ENCODE peak calls at places on chromosomes 11 and 22, in seven cellular contexts. G is mammary epithelial cell, D is cardiac fibroblast, U is fibroblast of pulmonary artery, I is stomach, J is fibroblast of mammary gland, R is colonic mucosa. E is an unnamed sample.

GRCh38 chr11:2355000-2355644 is 22.0 kb upstream of the CD81 start:
- DNase-seq in U (peak), J (peak), R (no peak), I (no peak), D (peak), G (no peak), E (no peak)

GRCh38 chr11:95262994-95263764 is 32.2 kb upstream of the SESN3 start:
- DNase-seq in R (no peak), D (no peak), U (no peak), I (no peak), G (no peak), J (no peak), E (no peak)

GRCh38 chr11:60934091-60934789 is 10.0 kb downstream of the TMEM132A start:
- DNase-seq in R (no peak), J (no peak), I (no peak), D (no peak), G (no peak), U (no peak), E (no peak)

GRCh38 chr11:110126936-110127335 is 33.7 kb downstream of the ZC3H12C start:
- DNase-seq in U (no peak), I (no peak), G (no peak), R (no peak), J (no peak), D (no peak), E (no peak)

GRCh38 chr22:35103756-35104155 is 37.8 kb downstream of the ISX start:
- DNase-seq in U (no peak), R (peak), I (no peak), D (no peak), J (no peak), G (no peak), E (no peak)

GRCh38 chr11:46554205-46555162 is 39.3 kb downstream of the AMBRA1 start:
- DNase-seq in D (peak), I (no peak), G (peak), R (no peak), U (peak), J (peak), E (peak)

GRCh38 chr11:8813658-8814057 is 97.3 kb upstream of the AKIP1 start:
- DNase-seq in U (peak), D (peak), G (peak), I (peak), R (peak), J (peak), E (peak)

GRCh38 chr22:19523240-19524169 is 705 bp downstream of the CLDN5 start:
- DNase-seq in R (no peak), D (peak), I (no peak), J (peak), G (peak), U (peak), E (no peak)

GRCh38 chr11:46120361-46120710 is 918 bp downstream of the PHF21A start:
- DNase-seq in G (no peak), R (no peak), U (no peak), I (no peak), D (no peak), J (no peak), E (no peak)

GRCh38 chr22:24973867-24974266 is 21.4 kb downstream of the KIAA1671 start:
- DNase-seq in R (peak), I (peak), J (no peak), U (no peak), D (no peak), G (no peak), E (no peak)

GRCh38 chr11:20669833-20670684 is 673 bp downstream of the NELL1 start:
- DNase-seq in I (no peak), R (no peak), U (no peak), G (no peak), J (no peak), D (no peak), E (no peak)

GRCh38 chr22:46355369-46355995 is 20.0 kb downstream of the TRMU start:
- DNase-seq in D (peak), R (peak), G (peak), U (peak), J (peak), I (peak), E (peak)

GRCh38 chr11:125244166-125244565 is 79.6 kb downstream of the PKNOX2 start:
- DNase-seq in D (no peak), U (no peak), G (no peak), J (no peak), I (no peak), R (no peak), E (no peak)

GRCh38 chr11:28108909-28109308 is 721 bp downstream of the METTL15 start:
- DNase-seq in U (no peak), R (no peak), J (no peak), G (no peak), I (no peak), D (no peak), E (no peak)

GRCh38 chr11:104163100-104164027 is 583 bp downstream of the PDGFD start:
- DNase-seq in U (peak), G (peak), I (peak), J (peak), R (peak), D (peak), E (no peak)

GRCh38 chr22:28799834-28800307 is 498 bp downstream of the XBP1 start:
- DNase-seq in G (peak), D (peak), R (peak), I (peak), U (peak), J (peak), E (peak)

GRCh38 chr11:38824573-38824972 is 2226.5 kb upstream of the RAG2 start:
- DNase-seq in I (no peak), J (no peak), D (peak), U (peak), G (peak), R (no peak), E (no peak)
- TF ChIP-seq CTCF in I (no peak), J (no peak), D (peak), U (peak), G (peak), R (no peak), E (peak)

GRCh38 chr11:16169541-16169940 is 186.8 kb downstream of the SOX6 start:
- DNase-seq in U (peak), G (no peak), R (no peak), D (peak), J (no peak), I (no peak), E (no peak)
- TF ChIP-seq CTCF in U (no peak), G (no peak), R (no peak), D (no peak), J (no peak), I (no peak), E (no peak)

GRCh38 chr11:57640068-57640800 is 9.5 kb downstream of the YPEL4 start:
- DNase-seq in R (no peak), I (no peak), U (no peak), G (no peak), D (no peak), J (no peak), E (no peak)

GRCh38 chr11:57638811-57639320 is 10.8 kb downstream of the YPEL4 start:
- DNase-seq in U (no peak), I (no peak), R (no peak), D (no peak), G (no peak), J (peak), E (no peak)

GRCh38 chr11:57641011-57641410 is 8.7 kb downstream of the YPEL4 start:
- DNase-seq in G (no peak), R (no peak), D (peak), J (peak), I (no peak), U (peak), E (no peak)

GRCh38 chr11:57638005-57638760 is 11.5 kb downstream of the YPEL4 start:
- DNase-seq in R (no peak), J (peak), I (peak), U (peak), G (peak), D (peak), E (peak)

DNA sequence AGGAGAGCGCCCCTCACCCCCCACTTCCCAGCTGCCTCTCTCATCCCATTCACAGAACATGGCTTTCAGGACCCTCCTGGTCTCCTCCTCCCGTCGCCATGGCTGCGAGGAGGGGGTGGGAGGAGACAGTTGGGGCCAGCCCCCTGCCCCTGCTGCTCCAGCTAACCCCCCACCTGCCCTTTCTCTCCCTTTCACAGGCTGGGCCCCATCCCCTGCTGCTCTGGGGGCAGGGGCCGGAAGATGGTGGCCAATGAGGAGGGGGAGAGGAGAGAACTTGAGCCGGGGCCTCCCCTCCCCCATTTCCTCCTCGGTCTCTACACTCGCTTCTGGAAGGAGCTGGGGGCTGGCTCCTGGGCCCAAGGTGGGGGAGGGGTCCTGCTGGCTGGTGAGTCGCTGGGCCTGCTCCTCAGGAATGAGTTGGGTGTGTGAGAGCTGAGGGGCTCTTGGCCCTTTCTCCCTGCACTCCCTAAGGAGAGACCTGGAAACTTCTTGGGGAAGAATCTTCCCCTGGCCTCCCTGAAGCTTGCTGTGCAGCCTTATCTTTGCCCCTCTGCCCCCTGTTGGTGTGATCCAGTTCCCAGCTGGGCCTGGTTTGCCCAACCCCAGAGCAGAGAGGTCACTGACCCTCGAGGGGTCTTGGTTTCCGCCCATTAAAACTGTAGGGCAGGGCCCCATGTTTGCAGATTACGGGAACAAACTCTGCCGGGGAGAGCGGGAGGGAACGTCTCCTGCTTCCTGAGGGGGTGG is 10.2 kb downstream of the YPEL4 start:
- DNase-seq in D (peak), U (peak), G (no peak), J (peak), R (no peak), I (no peak), E (peak)
- TF ChIP-seq CTCF in D (no peak), U (no peak), G (no peak), J (no peak), R (no peak), I (no peak), E (peak)

DNA sequence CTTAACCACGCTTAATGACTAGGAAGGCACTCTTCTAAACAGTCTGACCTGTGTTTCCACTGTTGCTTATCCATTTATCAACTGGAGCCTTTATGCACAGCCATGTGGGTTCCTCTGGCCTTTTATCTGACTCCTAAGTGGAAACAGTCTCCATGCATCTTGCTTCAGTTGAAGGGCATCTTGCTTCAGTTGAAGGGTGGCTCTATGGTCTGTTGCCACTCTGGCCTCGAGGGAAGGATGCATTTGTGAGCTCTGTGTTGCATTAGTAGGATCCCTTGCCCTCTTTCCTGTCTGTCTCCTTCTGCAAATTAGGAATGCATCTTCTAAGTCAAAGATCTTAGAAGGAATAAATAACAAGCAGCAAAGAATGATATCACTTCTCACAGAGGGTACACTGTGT is 25.8 kb upstream of the C11orf96 start:
- DNase-seq in D (no peak), J (no peak), U (no peak), G (no peak), R (no peak), I (no peak), E (no peak)
- TF ChIP-seq CTCF in D (no peak), J (no peak), U (no peak), G (no peak), R (no peak), I (no peak), E (no peak)

GRCh38 chr22:21450320-21450831 is 16.8 kb upstream of the TMEM191C start:
- DNase-seq in R (peak), U (no peak), G (no peak), J (no peak), D (no peak), I (peak), E (no peak)
- TF ChIP-seq CTCF in R (no peak), U (no peak), G (no peak), J (no peak), D (no peak), I (no peak), E (no peak)

GRCh38 chr11:75576017-75576416 is 14.0 kb downstream of the SERPINH1 start:
- DNase-seq in J (no peak), D (no peak), I (no peak), R (no peak), U (no peak), G (no peak), E (no peak)

GRCh38 chr11:75578977-75579376 is 16.9 kb downstream of the SERPINH1 start:
- DNase-seq in D (peak), R (no peak), J (no peak), U (no peak), I (no peak), G (no peak), E (no peak)

GRCh38 chr11:75574698-75575265 is 12.7 kb downstream of the SERPINH1 start:
- DNase-seq in U (no peak), J (no peak), I (no peak), G (no peak), D (peak), R (no peak), E (no peak)

GRCh38 chr11:75576445-75577049 is 14.5 kb downstream of the SERPINH1 start:
- DNase-seq in U (peak), D (peak), R (no peak), I (peak), J (peak), G (no peak), E (peak)

GRCh38 chr11:75577198-75577597 is 15.1 kb downstream of the SERPINH1 start:
- DNase-seq in J (peak), D (peak), I (peak), G (no peak), U (no peak), R (peak), E (no peak)
- TF ChIP-seq CTCF in J (peak), D (peak), I (no peak), G (peak), U (peak), R (peak), E (peak)

DNA sequence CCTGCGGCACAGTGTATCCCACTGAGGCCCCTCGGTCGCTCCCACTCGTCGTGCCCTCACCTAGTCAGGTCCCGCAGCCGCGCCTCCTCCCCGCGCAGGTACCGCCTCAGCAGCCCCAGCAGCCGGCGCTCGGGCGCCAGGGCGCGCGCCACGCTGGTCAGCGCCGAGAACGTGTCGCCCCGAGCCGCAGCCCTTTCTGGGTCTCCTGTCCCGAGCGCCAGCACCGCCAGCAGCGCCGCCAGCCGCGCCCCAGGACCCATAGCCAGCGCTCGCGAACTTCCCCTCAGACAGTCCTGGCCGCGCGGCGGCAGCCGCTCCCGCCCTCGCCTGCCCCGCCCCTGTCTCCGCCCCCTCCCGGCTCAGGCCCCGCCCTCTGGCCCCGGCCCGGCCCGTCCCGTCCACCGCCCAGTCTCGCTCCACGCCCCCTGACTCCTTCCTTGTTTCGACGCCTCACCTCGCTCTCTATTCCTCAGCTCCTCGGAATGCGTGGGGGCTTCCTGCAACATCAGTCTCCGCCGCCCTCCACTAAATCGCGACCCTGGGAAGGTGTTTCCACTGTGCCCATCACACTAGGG is at the start of gene P4HA3:
- DNase-seq in R (peak), G (peak), U (peak), I (peak), D (peak), J (peak), E (no peak)
- TF ChIP-seq CTCF in R (no peak), G (peak), U (no peak), I (no peak), D (no peak), J (no peak), E (no peak)

GRCh38 chr11:100932474-100933100 is 197.0 kb downstream of the PGR start:
- DNase-seq in G (peak), U (peak), R (no peak), J (peak), D (peak), I (no peak), E (no peak)
- TF ChIP-seq CTCF in G (peak), U (peak), R (peak), J (peak), D (peak), I (no peak), E (peak)

GRCh38 chr11:44324787-44325525 is 15.0 kb upstream of the ALX4 start:
- DNase-seq in D (no peak), U (no peak), R (no peak), I (no peak), J (no peak), G (no peak), E (no peak)

GRCh38 chr11:44329472-44330230 is 19.7 kb upstream of the ALX4 start:
- DNase-seq in U (no peak), D (no peak), R (no peak), J (no peak), G (no peak), I (no peak), E (no peak)

GRCh38 chr11:44326615-44327475 is 16.9 kb upstream of the ALX4 start:
- DNase-seq in D (no peak), G (no peak), R (no peak), I (no peak), J (peak), U (no peak), E (no peak)

GRCh38 chr11:44325698-44326097 is 15.8 kb upstream of the ALX4 start:
- DNase-seq in G (no peak), R (no peak), J (no peak), U (no peak), I (no peak), D (no peak), E (no peak)

DNA sequence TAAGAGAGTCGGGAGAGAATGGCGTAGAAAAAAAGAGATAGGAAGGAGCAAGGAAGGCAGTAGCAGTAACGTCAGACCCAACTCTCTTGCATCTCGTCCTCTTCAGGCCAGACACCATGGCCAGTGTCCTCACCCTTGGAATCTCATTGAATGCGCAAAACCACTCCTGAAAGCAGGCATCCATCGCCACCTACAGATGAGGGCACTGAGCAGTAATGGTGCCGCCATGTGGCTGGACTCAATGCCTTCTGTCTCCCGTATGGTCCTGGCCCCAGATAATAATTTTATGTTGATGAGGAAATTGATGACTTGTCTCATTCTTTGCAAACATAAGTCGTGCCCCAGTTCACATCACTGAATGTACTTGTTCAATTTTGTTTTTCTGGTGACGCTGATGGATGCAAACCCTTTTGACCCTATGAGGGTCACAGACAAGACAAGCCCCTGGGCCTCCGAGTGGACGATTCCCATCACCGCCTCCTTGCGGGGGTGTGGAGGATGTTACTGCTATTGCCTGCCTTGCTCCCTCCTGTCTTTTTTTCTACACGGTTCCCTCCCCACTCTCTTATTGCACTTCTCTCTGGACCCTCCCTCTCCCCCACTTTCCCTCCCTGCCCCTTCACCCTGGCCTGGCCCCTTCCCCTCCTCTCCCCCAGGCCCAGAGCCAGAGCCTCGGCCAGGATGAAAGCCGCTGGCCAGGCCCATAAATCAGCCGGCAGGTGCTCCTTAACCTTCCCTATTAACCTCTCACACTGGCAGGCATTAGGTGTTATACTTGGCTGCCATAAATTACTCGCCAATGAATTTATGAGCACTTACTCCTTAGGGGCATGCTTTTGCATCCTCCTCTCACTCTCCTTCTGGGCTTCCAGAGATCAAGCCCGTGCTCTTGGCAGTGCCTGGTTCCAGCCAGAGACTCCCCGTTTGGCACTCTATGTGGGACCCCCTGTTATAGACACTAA is 18.1 kb upstream of the ALX4 start:
- DNase-seq in U (no peak), G (no peak), R (no peak), D (no peak), J (no peak), I (no peak), E (no peak)
- TF ChIP-seq CTCF in U (no peak), G (no peak), R (no peak), D (no peak), J (no peak), I (no peak), E (peak)

GRCh38 chr11:34209809-34210208 is 104.4 kb downstream of the NAT10 start:
- DNase-seq in I (no peak), D (no peak), J (no peak), G (no peak), U (no peak), R (no peak), E (no peak)
- TF ChIP-seq CTCF in I (no peak), D (no peak), J (peak), G (no peak), U (no peak), R (no peak), E (no peak)

E was measured in astrocyte of the cerebellum.